ENCODE peak calls at places on chromosomes 11 and 22, in ten cellular contexts. Q, O, M, D, U, X, T, E, B and Y are unnamed samples.

GRCh38 chr11:43933608-43934358 is 8.7 kb upstream of the C11orf96 start:
- DNase-seq in Q (no peak), O (no peak), M (no peak), D (no peak), U (no peak), X (no peak), T (no peak), E (no peak), B (peak; percentile 53), Y (no peak)

GRCh38 chr22:47602732-47603131 is 840.3 kb downstream of the TBC1D22A start:
- DNase-seq in Q (no peak), O (no peak), M (no peak), D (peak; percentile 4), U (no peak), X (no peak), T (no peak), E (no peak), B (peak; percentile 9), Y (peak; percentile 41)

GRCh38 chr11:115590254-115590653 is 86.0 kb upstream of the CADM1 start:
- DNase-seq in Q (no peak), O (no peak), M (no peak), D (no peak), U (peak; percentile 13), X (no peak), T (no peak), E (no peak), B (no peak), Y (no peak)

GRCh38 chr22:20867179-20868099 is 8.6 kb downstream of the SNAP29 start:
- DNase-seq in Q (no peak), O (no peak), M (no peak), D (peak; percentile 78), U (no peak), X (no peak), T (peak; percentile 27), E (no peak), B (no peak), Y (no peak)

GRCh38 chr11:9347100-9347499 is 32.7 kb upstream of the TMEM41B start:
- DNase-seq in Q (no peak), O (no peak), M (no peak), D (no peak), U (no peak), X (no peak), T (no peak), E (no peak), B (no peak), Y (no peak)

GRCh38 chr11:95378106-95378505 is 147.1 kb upstream of the SESN3 start:
- DNase-seq in Q (no peak), O (no peak), M (no peak), D (no peak), U (no peak), X (peak; percentile 47), T (no peak), E (no peak), B (no peak), Y (no peak)

GRCh38 chr22:45428391-45429385 is 15.2 kb downstream of the RIBC2 start:
- DNase-seq in Q (no peak), O (no peak), M (no peak), D (no peak), U (no peak), X (no peak), T (no peak), E (no peak), B (peak; percentile 45), Y (peak; percentile 60)

GRCh38 chr11:119673389-119674336 is 55.3 kb downstream of the NECTIN1 start:
- DNase-seq in Q (no peak), O (peak; percentile 39), M (no peak), D (peak; percentile 48), U (no peak), X (no peak), T (no peak), E (peak; percentile 41), B (no peak), Y (no peak)

GRCh38 chr22:46500201-46500600 is 37.2 kb downstream of the CELSR1 start:
- DNase-seq in Q (no peak), O (no peak), M (no peak), D (no peak), U (no peak), X (no peak), T (peak; percentile 92), E (no peak), B (no peak), Y (no peak)

GRCh38 chr11:72621008-72621610 is 53.1 kb downstream of the PDE2A start:
- DNase-seq in Q (no peak), O (no peak), M (no peak), D (no peak), U (no peak), X (no peak), T (no peak), E (no peak), B (no peak), Y (no peak)

GRCh38 chr11:117219995-117220394 is 11.9 kb downstream of the PCSK7 start:
- DNase-seq in Q (no peak), O (no peak), M (no peak), D (no peak), U (no peak), X (no peak), T (no peak), E (no peak), B (peak; percentile 2), Y (no peak)

GRCh38 chr11:26827567-26828037 is 105.7 kb upstream of the SLC5A12 start:
- DNase-seq in Q (no peak), O (no peak), M (no peak), D (no peak), U (no peak), X (peak; percentile 55), T (no peak), E (no peak), B (no peak), Y (no peak)

GRCh38 chr11:90134420-90135003 is at the start of gene NAALAD2:
- DNase-seq in Q (peak; percentile 31), O (no peak), M (no peak), D (peak; percentile 25), U (peak; percentile 5), X (peak; percentile 28), T (peak; percentile 70), E (no peak), B (peak; percentile 57), Y (no peak)

GRCh38 chr22:38097557-38098409 is 12.7 kb downstream of the BAIAP2L2 start:
- DNase-seq in Q (no peak), O (no peak), M (no peak), D (no peak), U (no peak), X (no peak), T (peak; percentile 73), E (no peak), B (no peak), Y (no peak)

GRCh38 chr11:9787260-9787659 is 123.4 kb downstream of the SWAP70 start:
- DNase-seq in Q (no peak), O (no peak), M (no peak), D (no peak), U (no peak), X (peak; percentile 36), T (no peak), E (no peak), B (no peak), Y (no peak)

GRCh38 chr11:86547727-86548126 is 124.7 kb downstream of the ME3 start:
- DNase-seq in Q (no peak), O (no peak), M (no peak), D (no peak), U (no peak), X (no peak), T (no peak), E (no peak), B (no peak), Y (no peak)

GRCh38 chr11:65591939-65592814 is 3.4 kb downstream of the KCNK7 start:
- DNase-seq in Q (no peak), O (no peak), M (no peak), D (no peak), U (no peak), X (no peak), T (no peak), E (no peak), B (no peak), Y (no peak)

GRCh38 chr22:24727218-24727851 is 47.2 kb downstream of the PIWIL3 start:
- DNase-seq in Q (peak; percentile 55), O (no peak), M (peak; percentile 41), D (no peak), U (peak; percentile 57), X (no peak), T (no peak), E (no peak), B (no peak), Y (no peak)

GRCh38 chr22:36325163-36326031 is 62.4 kb downstream of the MYH9 start:
- DNase-seq in Q (no peak), O (no peak), M (no peak), D (peak; percentile 89), U (no peak), X (peak; percentile 95), T (no peak), E (no peak), B (no peak), Y (no peak)

GRCh38 chr11:118002010-118002540 is 15.9 kb downstream of the IL10RA start:
- DNase-seq in Q (no peak), O (peak; percentile 58), M (no peak), D (no peak), U (no peak), X (no peak), T (no peak), E (no peak), B (no peak), Y (peak; percentile 59)

GRCh38 chr22:50694099-50694498 is 21.5 kb downstream of the SHANK3 start:
- DNase-seq in Q (no peak), O (no peak), M (no peak), D (peak; percentile 2), U (no peak), X (peak; percentile 14), T (no peak), E (no peak), B (no peak), Y (no peak)

GRCh38 chr11:125076378-125076945 is 13.4 kb downstream of the SLC37A2 start:
- DNase-seq in Q (no peak), O (no peak), M (no peak), D (no peak), U (no peak), X (no peak), T (no peak), E (no peak), B (no peak), Y (no peak)

GRCh38 chr11:120660024-120660565 is 148.5 kb downstream of the GRIK4 start:
- DNase-seq in Q (peak; percentile 40), O (peak; percentile 7), M (no peak), D (no peak), U (no peak), X (no peak), T (no peak), E (peak; percentile 8), B (no peak), Y (peak; percentile 77)

GRCh38 chr22:24758164-24758799 is 16.2 kb downstream of the PIWIL3 start:
- DNase-seq in Q (peak; percentile 30), O (peak; percentile 34), M (no peak), D (no peak), U (peak; percentile 39), X (peak; percentile 50), T (peak; percentile 53), E (peak; percentile 49), B (no peak), Y (no peak)

GRCh38 chr11:59437770-59438169 is 1.5 kb downstream of the OR5A1 start:
- DNase-seq in Q (no peak), O (no peak), M (no peak), D (no peak), U (no peak), X (no peak), T (no peak), E (no peak), B (no peak), Y (no peak)

GRCh38 chr11:126628790-126629621 is 273.5 kb downstream of the ST3GAL4 start:
- DNase-seq in Q (no peak), O (no peak), M (no peak), D (no peak), U (no peak), X (peak; percentile 99), T (no peak), E (no peak), B (no peak), Y (no peak)

GRCh38 chr11:113974741-113975470 is at the start of gene HTR3A:
- DNase-seq in Q (peak; percentile 39), O (no peak), M (peak; percentile 73), D (peak; percentile 65), U (peak; percentile 88), X (no peak), T (peak; percentile 49), E (no peak), B (no peak), Y (no peak)

GRCh38 chr11:26753738-26754504 is 32.1 kb upstream of the SLC5A12 start:
- DNase-seq in Q (peak; percentile 6), O (no peak), M (no peak), D (no peak), U (peak; percentile 57), X (peak; percentile 81), T (peak; percentile 48), E (no peak), B (no peak), Y (no peak)